ENCODE peak calls at places on chromosomes 1 and 21, in eight cellular contexts. J, Q, S, V, B, L, A and G are unnamed samples. For H3K4me1, the result is how much of the 10 kb centered on the place peaks cover.

GRCh38 chr1:96492236-96492635 is 229.3 kb upstream of the PTBP2 start:
- DNase-seq in J (no peak), Q (no peak), S (no peak), V (no peak), B (no peak), L (no peak), A (no peak), G (no peak)

GRCh38 chr1:236872075-236872666 is 77.1 kb downstream of the MTR start:
- DNase-seq in J (no peak), Q (no peak), S (no peak), V (no peak), B (no peak), L (no peak), A (no peak), G (no peak)

GRCh38 chr1:224435318-224435763 is 744 bp upstream of the WDR26 start:
- DNase-seq in J (no peak), Q (no peak), S (no peak), V (no peak), B (peak), L (no peak), A (no peak), G (no peak)

GRCh38 chr1:9629445-9630201 is 21.9 kb upstream of the PIK3CD start:
- DNase-seq in J (no peak), Q (peak), S (no peak), V (no peak), B (no peak), L (no peak), A (peak), G (peak)

GRCh38 chr1:116919802-116920201 is 10.1 kb downstream of the PTGFRN start:
- DNase-seq in J (no peak), Q (no peak), S (peak), V (no peak), B (no peak), L (peak), A (peak), G (no peak)

GRCh38 chr1:214446772-214447556 is 104.4 kb downstream of the PTPN14 start:
- DNase-seq in J (peak), Q (no peak), S (no peak), V (no peak), B (peak), L (no peak), A (peak), G (no peak)

GRCh38 chr1:203320546-203321272 is 15.4 kb downstream of the BTG2 start:
- DNase-seq in J (peak), Q (peak), S (peak), V (no peak), B (peak), L (no peak), A (peak), G (peak)

GRCh38 chr1:170250531-170251276 is 104.9 kb downstream of the NTMT2 start:
- DNase-seq in J (no peak), Q (no peak), S (no peak), V (no peak), B (no peak), L (no peak), A (no peak), G (no peak)

GRCh38 chr1:58566339-58566738 is 10.7 kb downstream of the TACSTD2 start:
- DNase-seq in J (no peak), Q (no peak), S (no peak), V (no peak), B (no peak), L (no peak), A (no peak), G (no peak)

GRCh38 chr1:58159424-58159810 is 387.1 kb downstream of the OMA1 start:
- DNase-seq in J (no peak), Q (no peak), S (no peak), V (no peak), B (no peak), L (no peak), A (no peak), G (no peak)

GRCh38 chr21:22827422-22827821 is 1829.2 kb downstream of the NCAM2 start:
- DNase-seq in J (no peak), Q (no peak), S (no peak), V (no peak), B (no peak), L (no peak), A (no peak), G (no peak)

GRCh38 chr1:27568247-27569087 is 35.5 kb downstream of the AHDC1 start:
- DNase-seq in J (peak), Q (peak), S (peak), V (peak), B (peak), L (peak), A (peak), G (peak)

GRCh38 chr1:27161594-27161993 is 6.7 kb upstream of the SLC9A1 start:
- DNase-seq in J (no peak), Q (no peak), S (no peak), V (no peak), B (peak), L (no peak), A (peak), G (no peak)

GRCh38 chr1:101929343-101929742 is 67.4 kb downstream of the OLFM3 start:
- DNase-seq in J (no peak), Q (no peak), S (no peak), V (no peak), B (no peak), L (no peak), A (no peak), G (no peak)

GRCh38 chr1:60073605-60074278 is at the start of gene C1orf87:
- DNase-seq in J (peak), Q (no peak), S (no peak), V (no peak), B (no peak), L (no peak), A (peak), G (no peak)

GRCh38 chr1:113786055-113786454 is 26.2 kb downstream of the RSBN1 start:
- DNase-seq in J (no peak), Q (no peak), S (no peak), V (no peak), B (no peak), L (no peak), A (no peak), G (no peak)

GRCh38 chr1:113784104-113784779 is 25.0 kb upstream of the PHTF1 start:
- DNase-seq in J (no peak), Q (no peak), S (no peak), V (no peak), B (no peak), L (no peak), A (no peak), G (no peak)

GRCh38 chr1:113782451-113782850 is 23.2 kb upstream of the PHTF1 start:
- DNase-seq in J (no peak), Q (no peak), S (no peak), V (no peak), B (no peak), L (no peak), A (no peak), G (no peak)

GRCh38 chr1:113780363-113781146 is 21.3 kb upstream of the PHTF1 start:
- DNase-seq in J (no peak), Q (no peak), S (no peak), V (no peak), B (no peak), L (no peak), A (no peak), G (no peak)

GRCh38 chr1:113783254-113784103 is 24.2 kb upstream of the PHTF1 start:
- DNase-seq in J (no peak), Q (peak), S (no peak), V (no peak), B (peak), L (peak), A (peak), G (no peak)
- H3K4me3 ChIP-seq in J (no peak), Q (peak), S (no peak), V (no peak), B (no peak), L (no peak), A (no peak), G (no peak)

GRCh38 chr21:36412916-36413315 is 27.7 kb downstream of the CHAF1B start:
- DNase-seq in J (no peak), Q (no peak), S (no peak), V (no peak), B (no peak), L (no peak), A (no peak), G (no peak)

GRCh38 chr21:36403713-36404112 is 18.5 kb downstream of the CHAF1B start:
- DNase-seq in J (no peak), Q (no peak), S (no peak), V (no peak), B (no peak), L (no peak), A (no peak), G (no peak)

GRCh38 chr21:36411301-36411700 is 26.1 kb downstream of the CHAF1B start:
- DNase-seq in J (no peak), Q (no peak), S (no peak), V (no peak), B (no peak), L (no peak), A (no peak), G (no peak)

GRCh38 chr21:36408568-36408967 is 23.4 kb downstream of the CHAF1B start:
- DNase-seq in J (no peak), Q (no peak), S (no peak), V (no peak), B (no peak), L (no peak), A (no peak), G (no peak)
- H3K4me1 ChIP-seq in J (under half), Q (under half), S (under half), V (under half), B (under half), L (under half), A (under half), G (under half)

DNA sequence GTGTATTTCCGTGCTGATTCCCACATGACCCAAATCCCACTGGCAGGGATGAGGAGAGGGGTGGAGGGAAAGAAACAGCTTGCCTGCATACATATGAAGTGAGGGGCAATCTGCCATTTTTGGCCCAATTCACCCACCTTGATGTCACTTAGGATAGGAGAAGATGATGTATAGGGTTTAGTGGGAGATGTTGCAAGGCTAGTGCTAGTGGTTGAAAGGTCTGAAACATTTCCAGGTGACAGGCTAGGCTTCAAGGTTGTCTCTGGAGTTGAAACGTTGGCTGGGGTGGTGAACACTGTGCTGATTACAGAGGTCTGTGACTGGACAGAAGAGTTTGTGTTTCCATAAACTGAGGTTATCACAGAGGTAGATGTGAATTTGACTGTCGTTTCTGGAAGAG is 12.1 kb downstream of the CD34 start:
- DNase-seq in J (no peak), Q (no peak), S (no peak), V (no peak), B (no peak), L (peak), A (no peak), G (no peak)
- TF ChIP-seq CTCF in J (no peak), Q (no peak), S (no peak), V (no peak), B (no peak), L (no peak), A (no peak), G (no peak)

GRCh38 chr1:108963052-108963686 is at the start of gene CLCC1:
- DNase-seq in J (peak), Q (peak), S (peak), V (peak), B (peak), L (peak), A (peak), G (peak)
- H3K4me3 ChIP-seq in J (peak), Q (peak), S (peak), V (peak), B (peak), L (peak), A (peak), G (peak)

DNA sequence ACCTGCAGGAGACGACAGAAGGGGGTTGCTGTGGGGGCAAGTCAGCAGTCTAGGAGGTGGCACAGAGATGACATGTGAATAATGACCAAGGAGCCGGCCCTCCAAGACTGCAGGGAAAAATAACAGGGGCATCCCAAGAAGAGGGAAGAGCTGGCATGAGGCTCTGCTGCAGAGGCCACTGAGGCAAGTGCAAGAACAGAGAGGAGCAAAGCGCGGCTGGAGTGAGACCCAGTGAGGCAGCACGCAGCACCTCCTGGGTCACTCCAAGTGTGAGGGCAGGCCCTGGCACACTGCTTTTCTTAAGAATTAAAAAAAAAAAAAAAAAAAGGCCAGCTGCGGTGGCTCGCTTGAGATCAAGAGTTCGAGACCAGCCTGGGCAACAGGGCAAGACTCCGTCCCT is 80.1 kb downstream of the SLC66A1 start:
- DNase-seq in J (peak), Q (peak), S (no peak), V (no peak), B (no peak), L (no peak), A (no peak), G (no peak)
- H3K4me1 ChIP-seq in J (under half), Q (under half), S (under half), V (half or more), B (under half), L (under half), A (under half), G (half or more)

DNA sequence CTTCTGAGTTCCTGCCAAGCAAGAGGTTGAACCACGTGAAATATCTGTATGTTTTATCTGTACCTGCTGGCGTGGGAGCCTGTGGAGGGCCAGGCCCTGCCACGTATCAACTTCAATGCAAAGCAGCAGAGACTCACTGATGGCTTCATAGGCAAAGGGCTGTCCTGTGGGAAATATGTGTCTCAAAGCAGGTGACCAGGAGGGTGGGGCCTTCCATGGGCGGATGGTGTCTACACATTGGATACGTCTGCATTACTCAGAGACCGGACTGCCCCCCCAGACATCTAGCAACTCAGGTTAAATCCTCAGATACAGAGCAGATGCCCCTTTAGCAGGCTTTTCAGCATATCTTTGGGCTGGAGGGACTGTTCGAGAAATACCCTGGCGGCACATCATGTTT is 210.8 kb upstream of the C1orf174 start:
- DNase-seq in J (no peak), Q (no peak), S (peak), V (peak), B (no peak), L (no peak), A (no peak), G (no peak)
- TF ChIP-seq CTCF in J (no peak), Q (no peak), S (no peak), V (no peak), B (no peak), L (no peak), A (no peak), G (no peak)

DNA sequence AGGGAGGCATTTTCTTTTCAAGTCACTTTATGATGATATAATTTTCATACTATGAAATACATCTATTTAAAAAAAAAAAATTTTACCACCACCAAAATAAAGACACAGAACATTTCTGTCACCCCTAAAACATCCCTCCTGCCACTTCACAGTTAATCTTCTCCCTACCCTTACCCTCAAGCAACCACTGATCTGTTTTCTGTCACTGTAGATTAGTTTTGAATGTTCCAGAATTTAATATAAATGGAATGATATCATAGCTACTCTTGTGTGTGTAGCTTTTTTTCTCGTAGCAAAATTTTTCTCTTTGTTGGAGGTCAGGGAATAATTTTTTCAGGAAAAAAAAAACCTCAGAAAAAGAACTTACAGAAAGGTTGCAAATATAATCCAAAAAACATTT is 152.7 kb downstream of the RHOU start:
- DNase-seq in J (no peak), Q (no peak), S (no peak), V (no peak), B (no peak), L (no peak), A (no peak), G (no peak)
- H3K4me3 ChIP-seq in J (no peak), Q (no peak), S (no peak), V (no peak), B (no peak), L (no peak), A (no peak), G (no peak)